ENCODE peak calls at places on chromosome 10, in eight cellular contexts. K is NCI-H1417; X is activated CD8-positive, alpha-beta memory T cell treated with anti-CD3 and anti-CD28 coated beads for 24 hours; P is stimulated activated CD8-positive, alpha-beta memory T cell treated with anti-CD3 and anti-CD28 coated beads, Interleukin-7, amount 100 ng/mL, for 1 hour; Z is Right ventricle myocardium inferior; U is effector memory CD8-positive, alpha-beta T cell; V is GM04504; B is stimulated activated naive CD8-positive, alpha-beta T cell treated with anti-CD3 and anti-CD28 coated beads, Interleukin-15, amount 100 ng/mL, for 72 hours. T is an unnamed sample.

GRCh38 chr10:133438711-133439273 is 14.4 kb upstream of the SPRN start:
- DNase-seq in Z (no peak), X (peak; percentile 56), U (peak; percentile 19), K (peak; percentile 1), B (no peak), V (no peak), P (no peak), T (no peak)

GRCh38 chr10:78777466-78778256 is 291.1 kb upstream of the ZMIZ1 start:
- DNase-seq in B (no peak), P (no peak), V (no peak), X (no peak), Z (peak; percentile 85), K (no peak), U (no peak), T (no peak)

GRCh38 chr10:132096223-132096622 is 30.5 kb downstream of the JAKMIP3 start:
- DNase-seq in V (no peak), P (no peak), U (no peak), B (peak; percentile 12), Z (no peak), K (no peak), X (no peak), T (no peak)

GRCh38 chr10:91683976-91684375 is 51.1 kb upstream of the PPP1R3C start:
- DNase-seq in K (no peak), U (no peak), X (no peak), P (no peak), V (peak; percentile 58), B (no peak), Z (no peak), T (no peak)

GRCh38 chr10:11687357-11687771 is 54.8 kb upstream of the ECHDC3 start:
- DNase-seq in X (no peak), V (no peak), Z (no peak), U (no peak), B (no peak), K (no peak), P (no peak), T (no peak)

GRCh38 chr10:43024524-43024923 is 52.3 kb upstream of the RET start:
- DNase-seq in P (no peak), Z (no peak), B (no peak), U (no peak), K (no peak), X (no peak), V (no peak), T (no peak)

GRCh38 chr10:111085690-111086353 is 9.0 kb downstream of the ADRA2A start:
- DNase-seq in V (no peak), Z (no peak), U (no peak), X (no peak), B (no peak), P (no peak), K (peak; percentile 6), T (no peak)

GRCh38 chr10:125117941-125118630 is 42.3 kb downstream of the CTBP2 start:
- DNase-seq in B (no peak), X (no peak), K (no peak), V (no peak), U (no peak), P (no peak), Z (no peak), T (no peak)

GRCh38 chr10:127935115-127935561 is 28.2 kb downstream of the PTPRE start:
- DNase-seq in V (no peak), X (no peak), P (no peak), K (no peak), Z (no peak), B (no peak), U (no peak), T (no peak)

GRCh38 chr10:61028861-61029361 is 84.9 kb upstream of the RHOBTB1 start:
- DNase-seq in P (no peak), B (no peak), K (no peak), U (no peak), Z (no peak), X (no peak), V (no peak), T (no peak)

GRCh38 chr10:87866575-87866974 is 3.1 kb downstream of the PTEN start:
- DNase-seq in B (no peak), P (no peak), Z (no peak), X (no peak), U (no peak), V (no peak), K (no peak), T (no peak)

GRCh38 chr10:34125702-34126101 is 689.4 kb downstream of the PARD3 start:
- DNase-seq in V (no peak), B (no peak), Z (no peak), P (no peak), U (no peak), K (no peak), X (no peak), T (no peak)

GRCh38 chr10:17380888-17381287 is 73.5 kb downstream of the ST8SIA6 start:
- DNase-seq in U (no peak), X (no peak), Z (no peak), P (no peak), V (no peak), K (no peak), B (no peak), T (no peak)

GRCh38 chr10:61195219-61195618 is 251.2 kb upstream of the RHOBTB1 start:
- DNase-seq in P (no peak), X (no peak), Z (no peak), K (no peak), V (no peak), B (no peak), U (no peak), T (no peak)

GRCh38 chr10:125273023-125273422 is 112.7 kb upstream of the CTBP2 start:
- DNase-seq in P (no peak), U (no peak), X (no peak), K (no peak), Z (no peak), V (no peak), B (no peak), T (no peak)

GRCh38 chr10:14087585-14087984 is 243.1 kb downstream of the FRMD4A start:
- DNase-seq in Z (no peak), P (no peak), V (no peak), B (no peak), X (no peak), U (no peak), K (no peak), T (no peak)

GRCh38 chr10:99224766-99225165 is 10.9 kb downstream of the HPSE2 start:
- DNase-seq in B (no peak), X (no peak), V (no peak), P (no peak), U (no peak), K (no peak), Z (no peak), T (no peak)

GRCh38 chr10:3783721-3784432 is 1.1 kb downstream of the KLF6 start:
- DNase-seq in K (peak; percentile 79), X (peak; percentile 75), V (no peak), U (peak; percentile 65), B (no peak), P (no peak), Z (peak; percentile 85), T (no peak)

GRCh38 chr10:1663226-1663625 is 74.1 kb downstream of the ADARB2 start:
- DNase-seq in V (no peak), Z (no peak), B (no peak), X (no peak), K (no peak), U (no peak), P (no peak), T (no peak)